ENCODE peak calls at places on chromosomes 13 and 19, in ten cellular contexts. M, R, O, U, B, L, Y, S, D and F are unnamed samples.

GRCh38 chr13:22880756-22881701 is 299.8 kb upstream of the SGCG start:
- DNase-seq in M (no peak), R (no peak), O (no peak), U (no peak), B (no peak), L (no peak), Y (no peak), S (no peak), D (no peak), F (no peak)

GRCh38 chr13:109785141-109785891 is 1.1 kb downstream of the IRS2 start:
- DNase-seq in M (no peak), R (no peak), O (no peak), U (peak; percentile 40), B (peak; percentile 73), L (peak; percentile 44), Y (peak; percentile 41), S (peak; percentile 78), D (no peak), F (no peak)

GRCh38 chr19:12993562-12993961 is 1.7 kb upstream of the NFIX start:
- DNase-seq in M (no peak), R (no peak), O (no peak), U (no peak), B (no peak), L (no peak), Y (no peak), S (no peak), D (no peak), F (no peak)

GRCh38 chr13:112885782-112886268 is 83.2 kb upstream of the MCF2L start:
- DNase-seq in M (no peak), R (peak; percentile 58), O (peak; percentile 67), U (no peak), B (peak; percentile 90), L (no peak), Y (peak; percentile 63), S (peak; percentile 98), D (peak; percentile 68), F (peak; percentile 18)

GRCh38 chr19:4376245-4376990 is 23.9 kb downstream of the SH3GL1 start:
- DNase-seq in M (no peak), R (no peak), O (no peak), U (no peak), B (no peak), L (no peak), Y (no peak), S (no peak), D (no peak), F (no peak)

GRCh38 chr19:40247178-40247577 is 20.7 kb upstream of the CCNP start:
- DNase-seq in M (no peak), R (no peak), O (no peak), U (no peak), B (no peak), L (no peak), Y (no peak), S (no peak), D (no peak), F (no peak)

GRCh38 chr19:12701596-12702282 is 5.3 kb upstream of the FBXW9 start:
- DNase-seq in M (no peak), R (no peak), O (no peak), U (no peak), B (no peak), L (no peak), Y (no peak), S (no peak), D (no peak), F (no peak)

GRCh38 chr13:112897956-112898785 is 70.8 kb upstream of the MCF2L start:
- DNase-seq in M (no peak), R (no peak), O (no peak), U (no peak), B (peak; percentile 43), L (no peak), Y (no peak), S (no peak), D (no peak), F (no peak)

GRCh38 chr19:3982701-3983541 is 2.3 kb downstream of the EEF2 start:
- DNase-seq in M (no peak), R (no peak), O (no peak), U (no peak), B (peak; percentile 65), L (no peak), Y (no peak), S (no peak), D (no peak), F (no peak)

GRCh38 chr13:30112602-30113435 is 194.5 kb downstream of the KATNAL1 start:
- DNase-seq in M (peak; percentile 52), R (peak; percentile 93), O (peak; percentile 70), U (peak; percentile 86), B (peak; percentile 80), L (peak; percentile 84), Y (peak; percentile 70), S (peak; percentile 76), D (peak; percentile 66), F (no peak)

GRCh38 chr19:47749326-47749725 is 4.0 kb downstream of the NOP53 start:
- DNase-seq in M (no peak), R (no peak), O (no peak), U (no peak), B (no peak), L (no peak), Y (no peak), S (no peak), D (no peak), F (no peak)

GRCh38 chr13:28638756-28639155 is 20.2 kb upstream of the POMP start:
- DNase-seq in M (no peak), R (no peak), O (no peak), U (no peak), B (no peak), L (no peak), Y (no peak), S (no peak), D (no peak), F (no peak)

GRCh38 chr19:19955208-19955607 is 54.5 kb downstream of the ZNF93 start:
- DNase-seq in M (no peak), R (no peak), O (no peak), U (no peak), B (no peak), L (no peak), Y (no peak), S (no peak), D (no peak), F (no peak)

GRCh38 chr13:93794197-93794885 is 567.7 kb downstream of the GPC6 start:
- DNase-seq in M (no peak), R (peak; percentile 19), O (no peak), U (peak; percentile 12), B (no peak), L (peak; percentile 47), Y (no peak), S (no peak), D (no peak), F (no peak)

GRCh38 chr19:7628589-7629311 is 595 bp downstream of the XAB2 start:
- DNase-seq in M (no peak), R (no peak), O (no peak), U (no peak), B (peak; percentile 47), L (no peak), Y (no peak), S (no peak), D (no peak), F (no peak)

GRCh38 chr13:80035096-80035495 is 305.8 kb downstream of the SPRY2 start:
- DNase-seq in M (no peak), R (no peak), O (no peak), U (no peak), B (no peak), L (no peak), Y (no peak), S (no peak), D (no peak), F (no peak)